ENCODE peak calls at places on chromosomes 5 and 9, in eight cellular contexts. A is esophagus muscularis mucosa, O is prostate gland, H is mammary epithelial cell, K is SK-N-SH, F is GM23338, J is heart right ventricle, M is IMR-90. T is an unnamed sample. For H3K4me1, the result is how much of the 10 kb centered on the place peaks cover.

GRCh38 chr9:130023994-130024596 is 18.9 kb downstream of the FNBP1 start:
- DNase-seq in A (no peak), O (no peak), H (no peak), K (no peak), F (no peak), J (no peak), M (no peak), T (no peak)

GRCh38 chr9:38380872-38381534 is 11.5 kb upstream of the ALDH1B1 start:
- DNase-seq in A (no peak), O (no peak), H (no peak), K (no peak), F (peak), J (no peak), M (no peak), T (no peak)

GRCh38 chr5:180156141-180156540 is 52.9 kb downstream of the RASGEF1C start:
- DNase-seq in A (peak), O (no peak), H (no peak), K (peak), F (peak), J (no peak), M (no peak), T (no peak)

GRCh38 chr5:126656397-126657007 is 55.8 kb downstream of the PHAX start:
- DNase-seq in A (no peak), O (no peak), H (no peak), K (peak), F (peak), J (no peak), M (peak), T (peak)

GRCh38 chr5:66958984-66959641 is 237.5 kb downstream of the CD180 start:
- DNase-seq in A (no peak), O (no peak), H (peak), K (no peak), F (peak), J (peak), M (peak), T (no peak)

GRCh38 chr5:73215891-73216610 is 43.1 kb downstream of the TMEM174 start:
- DNase-seq in A (peak), O (peak), H (peak), K (peak), F (peak), J (peak), M (peak), T (peak)

GRCh38 chr5:145806923-145807322 is 28.2 kb downstream of the PRELID2 start:
- DNase-seq in A (no peak), O (no peak), H (no peak), K (no peak), F (no peak), J (no peak), M (peak), T (no peak)

GRCh38 chr5:2187687-2188086 is 305.0 kb upstream of the IRX4 start:
- DNase-seq in A (no peak), O (no peak), H (no peak), K (no peak), F (no peak), J (no peak), M (no peak), T (no peak)

GRCh38 chr5:154937186-154937717 is 759 bp downstream of the GEMIN5 start:
- DNase-seq in A (no peak), O (no peak), H (peak), K (no peak), F (peak), J (no peak), M (peak), T (no peak)

GRCh38 chr5:34474573-34475021 is 181.5 kb upstream of the RAI14 start:
- DNase-seq in A (no peak), O (no peak), H (peak), K (peak), F (peak), J (no peak), M (peak), T (no peak)

GRCh38 chr9:29556317-29556716 is 1983.0 kb upstream of the C9orf72 start:
- DNase-seq in A (no peak), O (no peak), H (peak), K (no peak), F (no peak), J (no peak), M (no peak), T (no peak)

GRCh38 chr5:195401-196160 is 4.3 kb downstream of the LRRC14B start:
- DNase-seq in A (no peak), O (no peak), H (no peak), K (no peak), F (peak), J (no peak), M (no peak), T (no peak)

GRCh38 chr5:95782166-95782565 is 40.4 kb downstream of the GLRX start:
- DNase-seq in A (no peak), O (no peak), H (no peak), K (no peak), F (no peak), J (no peak), M (no peak), T (no peak)

GRCh38 chr5:140357731-140358093 is 2.3 kb upstream of the SLC4A9 start:
- DNase-seq in A (peak), O (peak), H (peak), K (peak), F (peak), J (peak), M (peak), T (peak)
- H3K4me3 ChIP-seq in A (peak), O (no peak), H (no peak), K (peak), F (peak), J (no peak), M (peak), T (no peak)

DNA sequence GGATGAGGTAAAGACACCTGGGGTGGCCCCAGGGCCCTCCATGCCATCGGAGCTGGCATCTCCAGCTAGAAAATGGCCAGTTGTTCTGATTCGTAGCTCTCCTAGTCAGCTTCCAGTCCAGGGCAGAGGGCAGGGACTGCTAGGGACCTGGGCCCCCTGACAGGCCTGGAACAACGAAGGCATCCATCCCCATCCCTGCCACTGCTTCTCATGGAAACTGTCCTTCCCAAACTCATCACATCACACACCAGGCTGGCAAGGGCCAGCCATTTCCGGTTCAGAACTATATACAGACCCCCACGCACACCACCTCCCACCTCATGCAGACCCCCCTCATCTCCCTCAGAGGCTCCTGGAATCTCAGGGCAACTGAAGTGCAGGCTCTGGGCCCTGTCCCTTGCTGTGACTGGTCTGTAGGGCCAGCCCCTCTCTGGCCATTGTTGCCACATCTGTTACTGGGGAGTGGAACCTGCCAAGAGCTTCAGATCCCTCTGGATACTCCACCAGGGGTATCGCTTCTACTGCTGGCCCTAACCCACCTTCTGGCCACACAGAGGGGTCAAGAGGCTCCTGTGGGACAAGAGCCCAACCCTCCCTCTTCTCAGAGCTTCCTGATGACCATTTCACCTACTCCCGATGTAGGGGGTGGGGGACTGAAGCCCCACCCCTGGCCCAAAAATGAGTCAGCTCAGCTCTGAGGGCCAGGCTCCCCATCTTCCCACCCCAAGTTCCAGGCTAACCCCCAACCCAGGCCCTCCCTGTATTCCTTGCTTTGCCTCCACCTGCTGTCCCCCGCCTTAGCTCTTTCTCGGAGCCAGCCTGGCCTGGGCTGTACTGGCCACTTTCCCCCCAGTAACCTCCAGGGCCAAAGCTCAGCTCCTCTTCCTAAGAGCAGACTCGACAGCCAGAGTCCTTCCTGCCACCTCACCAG is 1.2 kb upstream of the MZB1 start:
- DNase-seq in A (no peak), O (no peak), H (no peak), K (no peak), F (no peak), J (no peak), M (no peak), T (no peak)
- H3K4me1 ChIP-seq in A (half or more), O (under half), H (under half), K (under half), F (under half), J (half or more), M (under half), T (half or more)

GRCh38 chr5:172746725-172747124 is 24.3 kb downstream of the DUSP1 start:
- DNase-seq in A (no peak), O (no peak), H (no peak), K (no peak), F (no peak), J (no peak), M (no peak), T (no peak)
- H3K27ac ChIP-seq in A (peak), O (no peak), H (no peak), K (no peak), F (no peak), J (peak), M (no peak), T (no peak)

GRCh38 chr9:133369923-133370322 is 5.9 kb downstream of the SURF4 start:
- DNase-seq in A (no peak), O (no peak), H (no peak), K (no peak), F (no peak), J (no peak), M (no peak), T (no peak)
- H3K4me3 ChIP-seq in A (no peak), O (no peak), H (no peak), K (no peak), F (no peak), J (no peak), M (no peak), T (peak)

GRCh38 chr5:35780236-35780635 is 76.5 kb upstream of the IL7R start:
- DNase-seq in A (no peak), O (no peak), H (no peak), K (no peak), F (no peak), J (no peak), M (no peak), T (no peak)
- H3K4me1 ChIP-seq in A (under half), O (under half), H (under half), K (under half), F (under half), J (under half), M (under half), T (under half)

GRCh38 chr9:19640023-19640422 is 148.8 kb downstream of the SLC24A2 start:
- DNase-seq in A (no peak), O (no peak), H (no peak), K (no peak), F (no peak), J (no peak), M (no peak), T (no peak)
- H3K27ac ChIP-seq in A (no peak), O (no peak), H (no peak), K (no peak), F (no peak), J (no peak), M (no peak), T (no peak)

GRCh38 chr5:97471951-97472350 is 288.9 kb upstream of the RIOK2 start:
- DNase-seq in A (no peak), O (no peak), H (no peak), K (no peak), F (no peak), J (no peak), M (no peak), T (no peak)
- H3K4me3 ChIP-seq in A (no peak), O (no peak), H (no peak), K (no peak), F (no peak), J (no peak), M (no peak), T (no peak)

GRCh38 chr9:115204827-115205506 is 87.0 kb upstream of the TNC start:
- DNase-seq in A (no peak), O (no peak), H (peak), K (no peak), F (no peak), J (no peak), M (peak), T (no peak)

GRCh38 chr9:115209601-115210306 is 91.8 kb upstream of the TNC start:
- DNase-seq in A (no peak), O (no peak), H (peak), K (no peak), F (no peak), J (no peak), M (peak), T (no peak)

GRCh38 chr9:115208503-115208902 is 90.5 kb upstream of the TNC start:
- DNase-seq in A (no peak), O (no peak), H (peak), K (no peak), F (no peak), J (no peak), M (peak), T (no peak)

GRCh38 chr9:115210699-115211098 is 92.7 kb upstream of the TNC start:
- DNase-seq in A (no peak), O (no peak), H (no peak), K (no peak), F (no peak), J (no peak), M (no peak), T (no peak)

DNA sequence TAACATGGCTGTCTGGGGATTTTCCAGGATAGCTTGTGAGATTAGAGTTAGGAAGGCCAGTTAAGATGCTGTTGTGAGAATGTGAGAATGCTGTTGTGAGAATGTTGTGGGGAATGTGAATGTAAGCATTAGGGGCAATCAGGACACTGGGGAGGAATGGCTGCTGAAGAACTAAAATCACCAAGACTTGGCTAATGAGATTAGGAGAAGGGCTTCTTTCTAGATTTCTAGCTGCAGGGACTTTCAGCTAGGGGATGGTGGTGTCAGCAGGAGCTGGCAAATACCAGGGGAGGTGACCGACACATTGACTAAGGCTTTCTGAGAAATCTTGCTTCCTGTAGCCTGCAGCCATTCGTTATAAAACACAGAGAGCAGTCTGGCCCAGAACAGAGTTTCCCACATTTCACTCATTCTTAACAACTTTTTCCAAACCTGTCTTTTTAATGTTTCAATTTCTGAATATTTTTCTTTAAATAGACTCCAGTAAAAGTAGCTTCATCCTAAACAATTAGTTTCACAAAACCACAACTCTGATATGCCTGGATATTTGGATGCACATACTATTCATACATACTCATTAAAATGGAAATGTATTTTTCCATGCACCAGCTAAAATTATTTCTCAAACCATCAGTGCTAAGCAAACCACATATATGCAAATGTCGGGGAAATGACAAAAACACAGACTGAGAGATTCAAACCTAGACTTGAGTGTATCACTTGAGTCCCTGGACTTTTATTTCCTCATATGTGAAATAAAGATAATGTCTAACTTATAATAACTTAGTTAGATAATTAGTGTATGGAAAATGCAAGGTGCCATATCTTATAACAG is 89.3 kb upstream of the TNC start:
- DNase-seq in A (no peak), O (no peak), H (peak), K (no peak), F (no peak), J (no peak), M (peak), T (no peak)
- H3K4me1 ChIP-seq in A (under half), O (under half), H (half or more), K (under half), F (under half), J (under half), M (under half), T (under half)

GRCh38 chr5:17743580-17744435 is 109.5 kb downstream of the TAF11L14 start:
- DNase-seq in A (no peak), O (no peak), H (peak), K (no peak), F (no peak), J (no peak), M (peak), T (no peak)
- H3K27ac ChIP-seq in A (no peak), O (no peak), H (no peak), K (no peak), F (no peak), J (no peak), M (peak), T (no peak)

T was measured in CD4-positive, CD25-positive, alpha-beta regulatory T cell.